ENCODE peak calls at places on chromosomes 13 and 19, in eight cellular contexts. One of them, this sample, is unnamed.

GRCh38 chr13:113407103-113407530 is 43.2 kb upstream of the GRTP1 start:
- DNase-seq in cardiac muscle cell: no peak
- DNase-seq in mammary epithelial cell: no peak
- DNase-seq in thoracic aorta: no peak
- DNase-seq in stomach: no peak
- DNase-seq in astrocyte: no peak
- DNase-seq in psoas muscle: no peak
- DNase-seq in neural progenitor cell: no peak
- DNase-seq in this sample: no peak

GRCh38 chr19:3034194-3034844 is 5.2 kb upstream of the TLE2 start:
- DNase-seq in cardiac muscle cell: peak; percentile 57
- DNase-seq in mammary epithelial cell: no peak
- DNase-seq in thoracic aorta: no peak
- DNase-seq in stomach: no peak
- DNase-seq in astrocyte: peak; percentile 25
- DNase-seq in psoas muscle: no peak
- DNase-seq in neural progenitor cell: peak; percentile 20
- DNase-seq in this sample: no peak

GRCh38 chr19:7840629-7841028 is 10.6 kb downstream of the EVI5L start:
- DNase-seq in cardiac muscle cell: no peak
- DNase-seq in mammary epithelial cell: no peak
- DNase-seq in thoracic aorta: no peak
- DNase-seq in stomach: no peak
- DNase-seq in astrocyte: no peak
- DNase-seq in psoas muscle: no peak
- DNase-seq in neural progenitor cell: no peak
- DNase-seq in this sample: no peak

GRCh38 chr19:6020972-6021805 is 43.2 kb upstream of the RANBP3 start:
- DNase-seq in cardiac muscle cell: no peak
- DNase-seq in mammary epithelial cell: no peak
- DNase-seq in thoracic aorta: no peak
- DNase-seq in stomach: peak; percentile 56
- DNase-seq in astrocyte: no peak
- DNase-seq in psoas muscle: no peak
- DNase-seq in neural progenitor cell: no peak
- DNase-seq in this sample: no peak

GRCh38 chr19:17576758-17577532 is 21.5 kb downstream of the COLGALT1 start:
- DNase-seq in cardiac muscle cell: peak; percentile 51
- DNase-seq in mammary epithelial cell: peak; percentile 5
- DNase-seq in thoracic aorta: no peak
- DNase-seq in stomach: no peak
- DNase-seq in astrocyte: no peak
- DNase-seq in psoas muscle: no peak
- DNase-seq in neural progenitor cell: peak; percentile 98
- DNase-seq in this sample: peak; percentile 7

GRCh38 chr19:7779631-7780486 is 16.8 kb downstream of the CLEC4M start:
- DNase-seq in cardiac muscle cell: no peak
- DNase-seq in mammary epithelial cell: no peak
- DNase-seq in thoracic aorta: no peak
- DNase-seq in stomach: no peak
- DNase-seq in astrocyte: no peak
- DNase-seq in psoas muscle: no peak
- DNase-seq in neural progenitor cell: no peak
- DNase-seq in this sample: no peak

GRCh38 chr13:72850959-72851677 is 69.2 kb downstream of the PIBF1 start:
- DNase-seq in cardiac muscle cell: no peak
- DNase-seq in mammary epithelial cell: no peak
- DNase-seq in thoracic aorta: no peak
- DNase-seq in stomach: no peak
- DNase-seq in astrocyte: no peak
- DNase-seq in psoas muscle: no peak
- DNase-seq in neural progenitor cell: peak; percentile 3
- DNase-seq in this sample: no peak

GRCh38 chr13:31182987-31183386 is 16.8 kb upstream of the B3GLCT start:
- DNase-seq in cardiac muscle cell: no peak
- DNase-seq in mammary epithelial cell: no peak
- DNase-seq in thoracic aorta: no peak
- DNase-seq in stomach: no peak
- DNase-seq in astrocyte: no peak
- DNase-seq in psoas muscle: no peak
- DNase-seq in neural progenitor cell: no peak
- DNase-seq in this sample: no peak

GRCh38 chr13:111292710-111293485 is 27.5 kb upstream of the TEX29 start:
- DNase-seq in cardiac muscle cell: no peak
- DNase-seq in mammary epithelial cell: no peak
- DNase-seq in thoracic aorta: no peak
- DNase-seq in stomach: no peak
- DNase-seq in astrocyte: no peak
- DNase-seq in psoas muscle: no peak
- DNase-seq in neural progenitor cell: no peak
- DNase-seq in this sample: no peak

GRCh38 chr19:2495130-2495641 is 19.3 kb downstream of the GADD45B start:
- DNase-seq in cardiac muscle cell: peak; percentile 70
- DNase-seq in mammary epithelial cell: peak; percentile 55
- DNase-seq in thoracic aorta: peak; percentile 66
- DNase-seq in stomach: peak; percentile 96
- DNase-seq in astrocyte: no peak
- DNase-seq in psoas muscle: peak; percentile 80
- DNase-seq in neural progenitor cell: peak; percentile 21
- DNase-seq in this sample: peak; percentile 89

GRCh38 chr19:18776736-18777135 is 14.4 kb downstream of the COMP start:
- DNase-seq in cardiac muscle cell: no peak
- DNase-seq in mammary epithelial cell: no peak
- DNase-seq in thoracic aorta: no peak
- DNase-seq in stomach: no peak
- DNase-seq in astrocyte: no peak
- DNase-seq in psoas muscle: no peak
- DNase-seq in neural progenitor cell: no peak
- DNase-seq in this sample: no peak

GRCh38 chr13:30341815-30342570 is 34.6 kb upstream of the KATNAL1 start:
- DNase-seq in cardiac muscle cell: peak; percentile 87
- DNase-seq in mammary epithelial cell: peak; percentile 89
- DNase-seq in thoracic aorta: peak; percentile 61
- DNase-seq in stomach: peak; percentile 85
- DNase-seq in astrocyte: peak; percentile 95
- DNase-seq in psoas muscle: peak; percentile 84
- DNase-seq in neural progenitor cell: no peak
- DNase-seq in this sample: peak; percentile 96

GRCh38 chr19:52138614-52139290 is 986 bp downstream of the ZNF616 start:
- DNase-seq in cardiac muscle cell: peak; percentile 29
- DNase-seq in mammary epithelial cell: no peak
- DNase-seq in thoracic aorta: no peak
- DNase-seq in stomach: no peak
- DNase-seq in astrocyte: peak; percentile 16
- DNase-seq in psoas muscle: no peak
- DNase-seq in neural progenitor cell: peak; percentile 82
- DNase-seq in this sample: peak; percentile 61

GRCh38 chr19:18513868-18514267 is 8.0 kb downstream of the ELL start:
- DNase-seq in cardiac muscle cell: peak; percentile 20
- DNase-seq in mammary epithelial cell: no peak
- DNase-seq in thoracic aorta: no peak
- DNase-seq in stomach: no peak
- DNase-seq in astrocyte: no peak
- DNase-seq in psoas muscle: no peak
- DNase-seq in neural progenitor cell: no peak
- DNase-seq in this sample: no peak

GRCh38 chr13:31350560-31350959 is 150.8 kb downstream of the B3GLCT start:
- DNase-seq in cardiac muscle cell: no peak
- DNase-seq in mammary epithelial cell: no peak
- DNase-seq in thoracic aorta: no peak
- DNase-seq in stomach: no peak
- DNase-seq in astrocyte: no peak
- DNase-seq in psoas muscle: no peak
- DNase-seq in neural progenitor cell: no peak
- DNase-seq in this sample: no peak

GRCh38 chr19:53511933-53512374 is 26.0 kb upstream of the ZNF331 start:
- DNase-seq in cardiac muscle cell: peak; percentile 69
- DNase-seq in mammary epithelial cell: peak; percentile 43
- DNase-seq in thoracic aorta: no peak
- DNase-seq in stomach: peak; percentile 64
- DNase-seq in astrocyte: peak; percentile 34
- DNase-seq in psoas muscle: peak; percentile 45
- DNase-seq in neural progenitor cell: peak; percentile 84
- DNase-seq in this sample: peak; percentile 78

GRCh38 chr19:3368441-3368795 is 2.0 kb downstream of the NFIC start:
- DNase-seq in cardiac muscle cell: no peak
- DNase-seq in mammary epithelial cell: no peak
- DNase-seq in thoracic aorta: no peak
- DNase-seq in stomach: no peak
- DNase-seq in astrocyte: no peak
- DNase-seq in psoas muscle: no peak
- DNase-seq in neural progenitor cell: no peak
- DNase-seq in this sample: no peak

GRCh38 chr19:21158523-21159135 is 16.8 kb downstream of the ZNF431 start:
- DNase-seq in cardiac muscle cell: peak; percentile 69
- DNase-seq in mammary epithelial cell: peak; percentile 57
- DNase-seq in thoracic aorta: no peak
- DNase-seq in stomach: no peak
- DNase-seq in astrocyte: peak; percentile 72
- DNase-seq in psoas muscle: no peak
- DNase-seq in neural progenitor cell: no peak
- DNase-seq in this sample: peak; percentile 61

GRCh38 chr19:46862974-46863632 is 2.3 kb downstream of the ARHGAP35 start:
- DNase-seq in cardiac muscle cell: no peak
- DNase-seq in mammary epithelial cell: no peak
- DNase-seq in thoracic aorta: no peak
- DNase-seq in stomach: no peak
- DNase-seq in astrocyte: no peak
- DNase-seq in psoas muscle: no peak
- DNase-seq in neural progenitor cell: no peak
- DNase-seq in this sample: peak; percentile 38

GRCh38 chr19:46861691-46862503 is 1.1 kb downstream of the ARHGAP35 start:
- DNase-seq in cardiac muscle cell: no peak
- DNase-seq in mammary epithelial cell: peak; percentile 32
- DNase-seq in thoracic aorta: no peak
- DNase-seq in stomach: peak; percentile 28
- DNase-seq in astrocyte: no peak
- DNase-seq in psoas muscle: no peak
- DNase-seq in neural progenitor cell: peak; percentile 54
- DNase-seq in this sample: peak; percentile 42

GRCh38 chr19:46862504-46862835 is 1.7 kb downstream of the ARHGAP35 start:
- DNase-seq in cardiac muscle cell: no peak
- DNase-seq in mammary epithelial cell: no peak
- DNase-seq in thoracic aorta: no peak
- DNase-seq in stomach: no peak
- DNase-seq in astrocyte: no peak
- DNase-seq in psoas muscle: no peak
- DNase-seq in neural progenitor cell: no peak
- DNase-seq in this sample: peak; percentile 55

GRCh38 chr19:46866407-46867132 is 5.8 kb downstream of the ARHGAP35 start:
- DNase-seq in cardiac muscle cell: no peak
- DNase-seq in mammary epithelial cell: no peak
- DNase-seq in thoracic aorta: no peak
- DNase-seq in stomach: no peak
- DNase-seq in astrocyte: no peak
- DNase-seq in psoas muscle: no peak
- DNase-seq in neural progenitor cell: no peak
- DNase-seq in this sample: peak; percentile 52

GRCh38 chr19:46863818-46864629 is 3.2 kb downstream of the ARHGAP35 start:
- DNase-seq in cardiac muscle cell: peak; percentile 84
- DNase-seq in mammary epithelial cell: peak; percentile 79
- DNase-seq in thoracic aorta: no peak
- DNase-seq in stomach: peak; percentile 39
- DNase-seq in astrocyte: peak; percentile 90
- DNase-seq in psoas muscle: no peak
- DNase-seq in neural progenitor cell: peak; percentile 82
- DNase-seq in this sample: peak; percentile 87
- H3K4me1 ChIP-seq in cardiac muscle cell: peaks cover 31% of the 10 kb centered on the region
- H3K4me1 ChIP-seq in mammary epithelial cell: peaks cover 41% of the 10 kb centered on the region
- H3K4me1 ChIP-seq in thoracic aorta: peaks cover 63% of the 10 kb centered on the region
- H3K4me1 ChIP-seq in stomach: peaks cover 62% of the 10 kb centered on the region
- H3K4me1 ChIP-seq in astrocyte: peaks cover 48% of the 10 kb centered on the region
- H3K4me1 ChIP-seq in psoas muscle: peaks cover 64% of the 10 kb centered on the region
- H3K4me1 ChIP-seq in neural progenitor cell: peaks cover 38% of the 10 kb centered on the region
- H3K4me1 ChIP-seq in this sample: peaks cover 57% of the 10 kb centered on the region

DNA sequence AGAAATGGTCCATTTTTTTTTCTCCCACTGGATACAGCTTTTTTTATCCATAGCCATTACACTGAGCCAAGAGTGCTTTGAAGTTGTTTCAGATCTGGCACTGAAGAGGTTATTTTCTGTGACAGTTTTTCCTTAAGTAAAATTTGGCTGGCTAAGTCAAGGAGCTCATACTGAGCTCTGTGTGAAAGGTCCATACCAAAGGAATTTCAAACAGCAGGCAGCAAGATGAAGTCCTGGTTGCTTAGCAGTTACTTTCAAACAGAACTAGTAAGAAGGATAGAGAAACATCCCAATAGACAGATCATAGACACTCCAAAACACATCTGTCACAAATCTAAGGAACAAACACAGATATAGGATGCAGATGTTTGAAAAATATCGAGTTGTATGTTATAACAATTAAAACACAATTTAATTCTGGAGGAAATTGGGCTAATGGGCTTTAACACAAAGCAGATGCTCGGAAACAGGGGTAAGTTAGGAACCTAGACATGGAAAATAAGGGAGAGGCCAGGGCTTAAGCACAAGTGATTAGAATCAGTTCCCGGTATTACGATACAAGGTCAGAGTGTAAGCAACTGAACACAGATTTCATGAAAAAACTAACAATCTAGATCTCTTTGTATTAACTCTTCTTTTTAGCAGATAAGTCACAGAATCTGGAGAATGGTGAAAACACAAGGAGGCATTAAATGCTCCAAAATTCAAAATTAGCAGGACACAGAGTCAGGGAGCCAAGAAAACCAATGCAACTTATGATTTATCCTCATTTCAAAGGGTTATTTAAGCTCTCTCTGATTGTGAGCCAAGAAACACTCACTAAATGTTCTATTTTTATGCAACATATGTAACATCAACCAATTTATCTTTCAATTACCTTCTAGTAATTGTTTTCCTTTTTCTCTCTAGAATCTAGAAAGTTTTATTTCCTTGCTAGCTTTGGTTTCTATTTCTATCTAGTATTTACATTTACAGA is 1992.9 kb upstream of the PCDH20 start:
- DNase-seq in cardiac muscle cell: peak; percentile 33
- DNase-seq in mammary epithelial cell: no peak
- DNase-seq in thoracic aorta: no peak
- DNase-seq in stomach: no peak
- DNase-seq in astrocyte: peak; percentile 32
- DNase-seq in psoas muscle: no peak
- DNase-seq in neural progenitor cell: peak; percentile 16
- DNase-seq in this sample: peak; percentile 57
- H3K36me3 ChIP-seq in cardiac muscle cell: no peaks in the 10 kb centered on the region
- H3K36me3 ChIP-seq in mammary epithelial cell: no peaks in the 10 kb centered on the region
- H3K36me3 ChIP-seq in thoracic aorta: no peaks in the 10 kb centered on the region
- H3K36me3 ChIP-seq in stomach: no peaks in the 10 kb centered on the region
- H3K36me3 ChIP-seq in astrocyte: no peaks in the 10 kb centered on the region
- H3K36me3 ChIP-seq in psoas muscle: no peaks in the 10 kb centered on the region
- H3K36me3 ChIP-seq in neural progenitor cell: no peaks in the 10 kb centered on the region
- H3K36me3 ChIP-seq in this sample: no peaks in the 10 kb centered on the region

GRCh38 chr19:40553885-40554857 is 22.5 kb upstream of the SHKBP1 start:
- DNase-seq in cardiac muscle cell: no peak
- DNase-seq in mammary epithelial cell: peak; percentile 12
- DNase-seq in thoracic aorta: no peak
- DNase-seq in stomach: no peak
- DNase-seq in astrocyte: no peak
- DNase-seq in psoas muscle: no peak
- DNase-seq in neural progenitor cell: peak; percentile 72
- DNase-seq in this sample: no peak
- H3K27me3 ChIP-seq in cardiac muscle cell: peaks cover 60% of the 10 kb centered on the region
- H3K27me3 ChIP-seq in mammary epithelial cell: peaks cover 2% of the 10 kb centered on the region
- H3K27me3 ChIP-seq in thoracic aorta: no peaks in the 10 kb centered on the region
- H3K27me3 ChIP-seq in stomach: peaks cover 25% of the 10 kb centered on the region
- H3K27me3 ChIP-seq in astrocyte: peaks cover 24% of the 10 kb centered on the region
- H3K27me3 ChIP-seq in psoas muscle: peaks cover 26% of the 10 kb centered on the region
- H3K27me3 ChIP-seq in neural progenitor cell: peaks cover 75% of the 10 kb centered on the region
- H3K27me3 ChIP-seq in this sample: peaks cover 59% of the 10 kb centered on the region

GRCh38 chr19:49847731-49848696 is 2.9 kb upstream of the PTOV1 start:
- DNase-seq in cardiac muscle cell: peak; percentile 90
- DNase-seq in mammary epithelial cell: peak; percentile 81
- DNase-seq in thoracic aorta: no peak
- DNase-seq in stomach: no peak
- DNase-seq in astrocyte: peak; percentile 91
- DNase-seq in psoas muscle: no peak
- DNase-seq in neural progenitor cell: no peak
- DNase-seq in this sample: peak; percentile 68
- H3K4me1 ChIP-seq in cardiac muscle cell: peaks cover 10% of the 10 kb centered on the region
- H3K4me1 ChIP-seq in mammary epithelial cell: peaks cover 34% of the 10 kb centered on the region
- H3K4me1 ChIP-seq in thoracic aorta: peaks cover 18% of the 10 kb centered on the region
- H3K4me1 ChIP-seq in stomach: peaks cover 14% of the 10 kb centered on the region
- H3K4me1 ChIP-seq in astrocyte: peaks cover 23% of the 10 kb centered on the region
- H3K4me1 ChIP-seq in psoas muscle: peaks cover 34% of the 10 kb centered on the region
- H3K4me1 ChIP-seq in neural progenitor cell: peaks cover 10% of the 10 kb centered on the region
- H3K4me1 ChIP-seq in this sample: peaks cover 23% of the 10 kb centered on the region